ENCODE peak calls at places on chromosome 6, in five cellular contexts. H is psoas muscle, A is cardiac fibroblast, F is GM12864, Q is brain microvascular endothelial cell. P is an unnamed sample.

GRCh38 chr6:30836957-30837356 is 47.4 kb upstream of the DDR1 start:
- DNase-seq in A (peak), Q (no peak), H (no peak), F (no peak), P (no peak)

GRCh38 chr6:158672726-158673125 is 22.9 kb downstream of the SYTL3 start:
- DNase-seq in Q (no peak), F (no peak), A (no peak), H (no peak), P (no peak)

GRCh38 chr6:679282-679681 is 13.7 kb downstream of the EXOC2 start:
- DNase-seq in H (no peak), F (no peak), A (no peak), Q (peak), P (peak)

GRCh38 chr6:138405816-138406403 is 1.9 kb downstream of the HEBP2 start:
- DNase-seq in F (no peak), Q (no peak), A (no peak), H (no peak), P (no peak)

GRCh38 chr6:110626442-110626841 is 150.0 kb upstream of the SLC22A16 start:
- DNase-seq in F (no peak), Q (no peak), A (no peak), H (no peak), P (no peak)

GRCh38 chr6:118965354-118965753 is 30.4 kb upstream of the MCM9 start:
- DNase-seq in Q (no peak), F (no peak), A (no peak), H (no peak), P (no peak)

GRCh38 chr6:20427856-20428255 is 26.2 kb downstream of the E2F3 start:
- DNase-seq in F (peak), Q (no peak), A (no peak), H (no peak), P (no peak)

GRCh38 chr6:47044418-47044817 is 2.3 kb upstream of the ADGRF1 start:
- DNase-seq in A (no peak), H (no peak), Q (peak), F (no peak), P (no peak)

GRCh38 chr6:50939931-50940330 is 121.3 kb downstream of the TFAP2B start:
- DNase-seq in H (no peak), F (no peak), A (no peak), Q (no peak), P (no peak)

GRCh38 chr6:19669206-19669605 is 168.0 kb upstream of the ID4 start:
- DNase-seq in H (no peak), Q (peak), F (no peak), A (peak), P (no peak)

GRCh38 chr6:140485740-140486467 is 1111.5 kb upstream of the CITED2 start:
- DNase-seq in Q (peak), A (peak), H (no peak), F (no peak), P (peak)

GRCh38 chr6:110513001-110513400 is 36.6 kb upstream of the SLC22A16 start:
- DNase-seq in F (no peak), H (no peak), Q (no peak), A (peak), P (peak)

GRCh38 chr6:42118162-42119001 is 24.0 kb downstream of the C6orf132 start:
- DNase-seq in A (peak), H (peak), F (no peak), Q (no peak), P (no peak)

GRCh38 chr6:8180327-8181161 is 78.2 kb upstream of the EEF1E1 start:
- DNase-seq in A (peak), F (no peak), H (no peak), Q (peak), P (peak)

GRCh38 chr6:35018746-35019145 is 122.4 kb downstream of the TCP11 start:
- DNase-seq in H (no peak), Q (no peak), A (no peak), F (no peak), P (no peak)

GRCh38 chr6:52535711-52536423 is 41.0 kb downstream of the TRAM2 start:
- DNase-seq in F (no peak), H (no peak), A (no peak), Q (no peak), P (no peak)

GRCh38 chr6:74073429-74073828 is 377.4 kb downstream of the CD109 start:
- DNase-seq in H (no peak), F (no peak), Q (peak), A (peak), P (peak)

GRCh38 chr6:72716916-72717315 is 95.1 kb downstream of the KCNQ5 start:
- DNase-seq in F (no peak), A (no peak), Q (no peak), H (no peak), P (peak)

GRCh38 chr6:77650098-77650663 is 2.7 kb upstream of the MEI4 start:
- DNase-seq in Q (no peak), F (no peak), A (peak), H (peak), P (no peak)

GRCh38 chr6:169958510-169958909 is 207.1 kb downstream of the ERMARD start:
- DNase-seq in A (no peak), F (no peak), H (no peak), Q (no peak), P (no peak)

GRCh38 chr6:84280639-84281038 is 53.2 kb upstream of the CEP162 start:
- DNase-seq in Q (no peak), F (no peak), A (no peak), H (no peak), P (no peak)

GRCh38 chr6:133553652-133554051 is 312.5 kb downstream of the EYA4 start:
- DNase-seq in H (no peak), Q (peak), A (peak), F (no peak), P (peak)

GRCh38 chr6:100296810-100297544 is 167.7 kb downstream of the SIM1 start:
- DNase-seq in Q (peak), F (no peak), A (peak), H (no peak), P (peak)

GRCh38 chr6:137471497-137471896 is 22.7 kb downstream of the OLIG3 start:
- DNase-seq in A (no peak), F (no peak), H (no peak), Q (no peak), P (no peak)

GRCh38 chr6:1109134-1109533 is 202.8 kb upstream of the FOXQ1 start:
- DNase-seq in F (no peak), A (no peak), H (no peak), Q (no peak), P (no peak)

GRCh38 chr6:3984494-3984893 is 94.4 kb downstream of the FAM217A start:
- DNase-seq in F (no peak), A (no peak), Q (no peak), H (no peak), P (no peak)

GRCh38 chr6:48449002-48449401 is 338.0 kb upstream of the PTCHD4 start:
- DNase-seq in A (peak), H (no peak), F (no peak), Q (no peak), P (peak)
- TF ChIP-seq CTCF in A (peak), H (no peak), F (no peak), Q (peak), P (peak)

GRCh38 chr6:111777357-111777756 is 95.9 kb downstream of the FYN start:
- DNase-seq in Q (no peak), A (no peak), F (no peak), H (no peak), P (no peak)
- TF ChIP-seq CTCF in Q (peak), A (no peak), F (peak), H (no peak), P (no peak)

GRCh38 chr6:152426276-152426675 is 210.9 kb downstream of the SYNE1 start:
- DNase-seq in H (no peak), F (no peak), A (no peak), Q (no peak), P (no peak)

GRCh38 chr6:152428126-152428525 is 209.0 kb downstream of the SYNE1 start:
- DNase-seq in Q (peak), A (peak), F (no peak), H (no peak), P (no peak)

GRCh38 chr6:152420696-152421095 is 216.5 kb downstream of the SYNE1 start:
- DNase-seq in Q (no peak), H (no peak), A (no peak), F (no peak), P (no peak)

DNA sequence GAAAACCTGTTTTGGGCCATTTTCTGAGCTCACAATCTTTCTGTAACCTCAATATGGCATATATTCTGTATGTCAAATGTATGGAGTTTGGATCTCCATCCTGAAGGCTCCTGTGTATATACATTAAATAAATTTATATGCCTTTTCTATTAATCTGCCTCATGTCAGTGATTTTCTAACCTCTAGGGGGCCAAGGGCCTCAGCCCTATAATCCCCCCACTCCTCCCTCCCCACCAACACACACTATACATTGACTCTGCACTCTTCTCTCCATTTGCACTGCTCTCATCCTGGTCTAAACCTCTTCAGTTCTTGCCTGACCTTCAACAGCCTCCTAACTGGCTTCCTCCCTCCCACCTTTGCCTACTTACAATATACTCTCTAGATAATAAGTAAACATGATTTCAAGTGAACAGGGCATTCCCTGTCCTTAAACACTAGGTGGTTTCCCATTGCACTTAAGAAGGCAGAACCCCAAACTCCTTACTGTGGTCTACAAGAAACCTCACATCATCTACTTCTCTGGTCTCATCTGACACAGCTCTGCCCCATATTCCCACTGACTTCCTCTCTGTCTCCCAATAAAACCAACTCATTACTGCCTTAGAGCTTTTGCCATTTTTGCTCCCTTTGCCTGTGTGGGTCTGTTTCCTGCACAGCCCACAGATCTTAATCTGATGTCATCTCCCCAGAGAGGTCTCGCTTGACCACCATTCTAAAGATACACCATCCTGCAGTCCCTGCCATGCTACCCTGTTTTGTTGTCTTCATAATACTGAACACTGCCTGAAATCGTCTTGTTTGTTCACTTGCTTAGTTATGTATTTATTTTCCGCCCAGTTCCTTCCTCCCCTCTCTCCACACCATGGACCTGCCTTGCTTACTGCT is 213.7 kb downstream of the SYNE1 start:
- DNase-seq in H (no peak), A (no peak), Q (no peak), F (no peak), P (no peak)
- TF ChIP-seq CTCF in H (no peak), A (no peak), Q (peak), F (peak), P (no peak)

DNA sequence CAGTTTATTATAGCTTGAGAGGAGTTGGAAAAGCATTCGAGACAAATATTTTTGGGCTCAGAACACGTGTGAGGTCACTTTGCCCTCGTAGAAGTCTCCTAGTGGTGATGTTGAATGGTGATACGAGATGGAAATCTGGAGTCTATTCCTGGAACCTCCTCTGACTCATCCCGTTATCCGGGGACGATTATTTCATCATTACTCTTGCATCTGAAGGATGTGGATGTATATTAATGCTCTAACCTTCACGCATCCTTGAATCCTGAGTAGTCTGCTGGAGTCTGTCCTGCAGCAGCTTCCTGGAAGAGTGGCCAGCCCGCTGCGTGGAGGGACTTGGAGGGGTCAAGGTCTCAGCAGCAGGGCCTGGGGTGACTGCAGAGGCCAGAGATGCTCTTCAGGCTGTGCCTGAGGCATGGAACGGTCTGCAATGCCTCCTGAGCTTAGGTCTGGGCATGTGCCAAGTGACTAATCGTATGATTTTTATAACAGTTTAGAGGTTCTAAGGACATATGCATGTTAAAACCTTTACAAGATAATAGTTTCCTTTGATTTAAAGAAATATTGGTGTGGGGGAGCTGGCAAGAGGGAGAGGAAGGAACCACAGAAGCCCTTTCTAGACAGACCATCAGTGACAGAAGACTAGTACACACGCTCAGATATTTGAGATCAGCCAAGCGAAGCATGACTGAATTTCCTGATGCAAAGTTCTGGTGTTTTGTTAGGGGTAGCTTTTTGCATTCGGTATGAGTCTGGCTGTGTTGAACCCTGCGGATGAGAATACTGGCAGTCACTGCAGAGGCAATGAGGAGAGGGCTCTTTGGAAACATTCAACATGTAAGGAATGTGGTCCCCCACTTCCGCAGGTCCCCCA is 400.2 kb downstream of the QKI start:
- DNase-seq in H (peak), F (no peak), A (peak), Q (peak), P (peak)
- TF ChIP-seq CTCF in H (peak), F (no peak), A (no peak), Q (peak), P (peak)

GRCh38 chr6:43494766-43495165 is 15.4 kb downstream of the LRRC73 start:
- DNase-seq in A (no peak), H (no peak), Q (no peak), F (no peak), P (no peak)

GRCh38 chr6:43494321-43494720 is 15.8 kb downstream of the LRRC73 start:
- DNase-seq in Q (no peak), F (no peak), A (no peak), H (no peak), P (no peak)

GRCh38 chr6:43497129-43497396 is 13.1 kb downstream of the LRRC73 start:
- DNase-seq in H (peak), Q (no peak), A (no peak), F (no peak), P (no peak)

GRCh38 chr6:43496370-43497128 is 13.6 kb downstream of the LRRC73 start:
- DNase-seq in H (peak), Q (peak), A (peak), F (no peak), P (peak)

DNA sequence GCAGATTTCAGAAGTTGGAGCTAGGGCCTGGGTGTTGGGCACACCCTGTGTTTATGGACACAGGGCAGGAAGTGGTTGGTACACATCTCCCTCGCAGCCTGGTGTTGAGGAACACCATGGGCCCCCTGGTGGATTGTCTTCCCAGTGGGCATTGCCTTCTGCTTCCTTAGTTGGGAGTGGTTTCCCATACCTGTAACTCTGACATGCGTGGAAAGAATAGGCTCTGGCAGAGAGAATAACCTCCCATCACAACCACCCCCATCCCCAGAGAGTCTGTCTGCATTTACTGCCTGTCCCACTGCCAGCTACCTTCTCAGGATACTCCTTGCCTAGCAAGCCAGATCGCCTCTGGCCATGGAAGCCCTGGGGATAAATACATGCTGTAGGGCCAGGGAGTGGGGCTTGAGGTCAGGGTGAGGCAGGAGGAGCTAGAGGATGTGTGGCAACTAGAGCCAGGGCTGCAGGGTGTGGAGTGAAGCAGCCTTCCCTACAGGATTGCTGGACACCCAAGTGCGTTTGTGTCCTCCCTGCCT is 14.7 kb downstream of the LRRC73 start:
- DNase-seq in H (no peak), F (no peak), Q (no peak), A (no peak), P (peak)
- TF ChIP-seq CTCF in H (no peak), F (no peak), Q (peak), A (peak), P (peak)

GRCh38 chr6:89284963-89285735 is 29.9 kb downstream of the GABRR2 start:
- DNase-seq in Q (no peak), F (no peak), H (no peak), A (no peak), P (no peak)

GRCh38 chr6:89282749-89283148 is 32.4 kb downstream of the GABRR2 start:
- DNase-seq in Q (no peak), A (no peak), F (no peak), H (no peak), P (no peak)

GRCh38 chr6:89284081-89284480 is 31.0 kb downstream of the GABRR2 start:
- DNase-seq in Q (no peak), F (no peak), A (no peak), H (no peak), P (no peak)

GRCh38 chr6:89278956-89279355 is 36.1 kb downstream of the GABRR2 start:
- DNase-seq in Q (no peak), A (no peak), F (no peak), H (no peak), P (no peak)

DNA sequence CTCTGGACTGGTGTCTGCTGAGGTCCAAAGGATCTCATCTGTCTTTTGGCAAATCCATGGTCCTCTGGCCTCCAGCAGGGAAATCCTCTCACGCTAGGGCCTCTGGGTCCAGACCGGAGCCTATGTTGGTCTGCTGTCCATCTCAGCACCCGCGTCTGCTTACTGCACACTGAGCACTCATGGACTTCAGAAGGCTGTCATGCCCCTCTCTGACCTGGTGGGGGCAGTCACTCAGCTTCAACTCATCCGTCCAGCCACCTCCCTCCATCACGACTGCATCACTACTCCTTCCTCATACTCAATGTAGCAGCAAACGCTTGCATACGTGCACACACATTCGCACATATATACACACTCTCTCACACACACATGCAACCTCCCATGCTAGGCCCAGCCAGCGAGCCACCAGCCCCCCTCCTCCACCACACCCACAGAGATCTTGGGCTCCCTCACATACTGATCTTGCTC is 33.3 kb downstream of the GABRR2 start:
- DNase-seq in A (peak), F (peak), Q (peak), H (no peak), P (peak)
- TF ChIP-seq CTCF in A (peak), F (peak), Q (peak), H (peak), P (peak)

GRCh38 chr6:155498370-155498769 is 42.7 kb upstream of the NOX3 start:
- DNase-seq in A (no peak), H (no peak), Q (no peak), F (no peak), P (peak)
- TF ChIP-seq CTCF in A (no peak), H (no peak), Q (peak), F (no peak), P (peak)

P was measured in fibroblast of mammary gland.